ENCODE peak calls at places on chromosomes 16 and 17, in eight cellular contexts. P, G, O, H, S, E, L and B are unnamed samples. For H3K9me3 and H3K27me3, the result is how much of the 10 kb centered on the place peaks cover.

GRCh38 chr17:73118876-73119485 is 26.5 kb upstream of the SLC39A11 start:
- DNase-seq in O (no peak), P (no peak), S (no peak), H (no peak), L (no peak), G (no peak), E (no peak), B (no peak)

GRCh38 chr16:69613283-69614154 is 47.8 kb downstream of the NFAT5 start:
- DNase-seq in H (no peak), P (no peak), G (no peak), E (no peak), S (peak), L (no peak), O (no peak), B (no peak)

GRCh38 chr16:23362460-23363317 is 60.6 kb downstream of the SCNN1B start:
- DNase-seq in E (no peak), P (no peak), L (peak), O (no peak), S (peak), H (peak), G (no peak), B (peak)

GRCh38 chr16:47110939-47111338 is 32.8 kb downstream of the NETO2 start:
- DNase-seq in G (no peak), H (no peak), L (no peak), S (peak), P (no peak), O (no peak), E (no peak), B (no peak)

GRCh38 chr17:82665226-82665625 is 17.0 kb upstream of the WDR45B start:
- DNase-seq in L (no peak), G (no peak), P (no peak), S (no peak), E (no peak), H (no peak), O (no peak), B (no peak)

GRCh38 chr16:50449800-50450199 is 81.0 kb upstream of the BRD7 start:
- DNase-seq in G (no peak), H (no peak), P (no peak), S (no peak), O (no peak), L (no peak), E (no peak), B (no peak)

GRCh38 chr16:21645261-21645721 is 7.1 kb downstream of the IGSF6 start:
- DNase-seq in E (peak), O (no peak), P (peak), L (no peak), S (no peak), G (no peak), H (no peak), B (no peak)

GRCh38 chr17:55587608-55588139 is 76.4 kb upstream of the SMIM36 start:
- DNase-seq in L (no peak), O (peak), H (no peak), P (no peak), G (no peak), E (no peak), S (no peak), B (peak)

GRCh38 chr17:33024688-33025486 is 33.2 kb downstream of the SPACA3 start:
- DNase-seq in L (no peak), H (no peak), G (no peak), O (no peak), P (no peak), E (no peak), S (no peak), B (no peak)

GRCh38 chr17:65027305-65027704 is 29.2 kb downstream of the GNA13 start:
- DNase-seq in G (no peak), S (peak), L (no peak), O (no peak), E (peak), H (no peak), P (peak), B (no peak)

GRCh38 chr17:39527220-39527813 is 66.0 kb downstream of the CDK12 start:
- DNase-seq in E (peak), P (peak), H (no peak), G (no peak), S (peak), L (no peak), O (no peak), B (no peak)

GRCh38 chr16:17460890-17461289 is 9.9 kb downstream of the XYLT1 start:
- DNase-seq in P (no peak), E (no peak), O (no peak), S (no peak), L (no peak), H (no peak), G (no peak), B (no peak)

GRCh38 chr16:73399486-73399885 is 351.6 kb upstream of the ZFHX3 start:
- DNase-seq in P (no peak), O (no peak), G (no peak), L (no peak), S (no peak), H (no peak), E (no peak), B (no peak)

GRCh38 chr17:8975091-8975707 is 9.7 kb upstream of the PIK3R5 start:
- DNase-seq in G (no peak), S (no peak), O (no peak), P (no peak), L (no peak), E (no peak), H (no peak), B (no peak)

GRCh38 chr17:64130559-64131001 is 636 bp upstream of the ERN1 start:
- DNase-seq in L (no peak), P (peak), H (no peak), S (peak), E (no peak), O (no peak), G (peak), B (no peak)

GRCh38 chr17:20294120-20294519 is 173.2 kb downstream of the LGALS9B start:
- DNase-seq in L (no peak), G (no peak), H (no peak), E (no peak), O (no peak), S (no peak), P (no peak), B (no peak)

GRCh38 chr16:20310421-20311395 is 16.6 kb downstream of the GP2 start:
- DNase-seq in P (no peak), E (no peak), H (no peak), S (no peak), O (no peak), L (no peak), G (no peak), B (no peak)

GRCh38 chr16:10993649-10994048 is 49.3 kb downstream of the CLEC16A start:
- DNase-seq in S (no peak), L (no peak), E (no peak), P (no peak), O (no peak), G (no peak), H (no peak), B (no peak)

GRCh38 chr17:13597723-13598347 is 3.9 kb downstream of the HS3ST3A1 start:
- DNase-seq in E (peak), S (peak), O (no peak), H (no peak), P (peak), L (no peak), G (no peak), B (peak)

GRCh38 chr17:43530303-43531081 is 15.6 kb downstream of the ETV4 start:
- DNase-seq in O (peak), P (no peak), H (no peak), S (peak), E (no peak), L (peak), G (no peak), B (peak)

GRCh38 chr16:70588565-70588964 is 57.8 kb upstream of the IL34 start:
- DNase-seq in S (peak), P (no peak), H (no peak), O (no peak), E (no peak), L (no peak), G (no peak), B (no peak)

GRCh38 chr16:10740000-10740844 is 3.4 kb upstream of the NUBP1 start:
- DNase-seq in L (peak), P (no peak), S (no peak), E (no peak), O (no peak), G (no peak), H (no peak), B (no peak)

GRCh38 chr17:34081269-34081668 is 173.8 kb upstream of the CCL2 start:
- DNase-seq in S (no peak), E (no peak), O (no peak), L (no peak), G (no peak), P (no peak), H (no peak), B (no peak)

GRCh38 chr17:60747069-60747808 is 69.6 kb downstream of the BCAS3 start:
- DNase-seq in G (no peak), E (no peak), S (no peak), L (no peak), O (no peak), P (no peak), H (no peak), B (no peak)

GRCh38 chr16:22734313-22734869 is 79.6 kb upstream of the HS3ST2 start:
- DNase-seq in G (no peak), O (no peak), E (no peak), L (peak), P (no peak), S (no peak), H (no peak), B (no peak)

GRCh38 chr17:64406321-64407200 is 15.9 kb upstream of the PECAM1 start:
- DNase-seq in S (no peak), L (no peak), G (no peak), P (no peak), E (no peak), H (no peak), O (no peak), B (no peak)

GRCh38 chr16:20799599-20799998 is 6.7 kb downstream of the ERI2 start:
- DNase-seq in S (no peak), E (peak), G (no peak), P (peak), L (no peak), O (no peak), H (no peak), B (no peak)

GRCh38 chr16:67862623-67863583 is 9.9 kb upstream of the EDC4 start:
- DNase-seq in G (peak), L (peak), E (no peak), P (no peak), H (no peak), O (peak), S (no peak), B (peak)

GRCh38 chr16:79874391-79874790 is 273.9 kb upstream of the MAF start:
- DNase-seq in H (no peak), E (no peak), L (no peak), S (peak), G (no peak), P (no peak), O (peak), B (no peak)

GRCh38 chr17:29107084-29107483 is 64.1 kb downstream of the PIPOX start:
- DNase-seq in P (no peak), G (no peak), H (no peak), O (no peak), S (no peak), L (no peak), E (no peak), B (no peak)

GRCh38 chr16:84044108-84044488 is 1.5 kb upstream of the SLC38A8 start:
- DNase-seq in S (no peak), E (no peak), P (no peak), O (no peak), G (no peak), H (no peak), L (no peak), B (no peak)

GRCh38 chr17:61474235-61474927 is 22.2 kb downstream of the TBX4 start:
- DNase-seq in P (no peak), O (no peak), H (no peak), G (no peak), L (no peak), S (peak), E (no peak), B (no peak)

GRCh38 chr16:10314811-10315210 is 71.0 kb upstream of the ATF7IP2 start:
- DNase-seq in G (no peak), H (no peak), O (no peak), L (no peak), P (peak), E (peak), S (peak), B (no peak)

GRCh38 chr17:50021681-50022370 is 26.8 kb upstream of the DLX3 start:
- DNase-seq in S (no peak), P (no peak), O (no peak), G (no peak), E (no peak), L (no peak), H (no peak), B (no peak)

GRCh38 chr16:69706256-69706974 is 19.9 kb downstream of the NQO1 start:
- DNase-seq in L (no peak), O (no peak), E (no peak), S (peak), H (no peak), P (no peak), G (no peak), B (no peak)

GRCh38 chr16:2296662-2297505 is 29.0 kb upstream of the RNPS1 start:
- DNase-seq in S (no peak), H (no peak), E (peak), P (no peak), G (no peak), O (no peak), L (peak), B (no peak)

GRCh38 chr16:35725949-35726348 is 2266.5 kb downstream of the TP53TG3F start:
- DNase-seq in L (no peak), H (no peak), G (no peak), O (no peak), E (no peak), S (no peak), P (no peak), B (peak)

GRCh38 chr17:12024332-12024731 is 3.7 kb downstream of the MAP2K4 start:
- DNase-seq in O (no peak), H (no peak), G (no peak), L (no peak), P (no peak), S (peak), E (no peak), B (no peak)

GRCh38 chr16:56107944-56108583 is 83.2 kb upstream of the GNAO1 start:
- DNase-seq in E (no peak), O (no peak), H (no peak), L (no peak), G (no peak), S (no peak), P (no peak), B (peak)

GRCh38 chr17:72119280-72119962 is 1.4 kb upstream of the SOX9 start:
- DNase-seq in G (no peak), H (no peak), P (no peak), O (no peak), E (no peak), L (no peak), S (peak), B (no peak)

GRCh38 chr17:72118588-72119279 is 2.1 kb upstream of the SOX9 start:
- DNase-seq in G (no peak), H (peak), E (peak), S (peak), P (no peak), O (peak), L (peak), B (peak)

GRCh38 chr17:72116692-72117469 is 3.9 kb upstream of the SOX9 start:
- DNase-seq in H (no peak), E (no peak), O (no peak), S (peak), G (no peak), L (no peak), P (no peak), B (no peak)

GRCh38 chr17:72117470-72117747 is 3.4 kb upstream of the SOX9 start:
- DNase-seq in H (no peak), P (no peak), L (no peak), O (no peak), S (no peak), E (no peak), G (no peak), B (no peak)

GRCh38 chr17:72117748-72118587 is 2.9 kb upstream of the SOX9 start:
- DNase-seq in E (no peak), S (peak), L (no peak), P (no peak), H (no peak), O (no peak), G (no peak), B (peak)
- H3K9me3 ChIP-seq in E (under half), S (under half), L (under half), P (under half), H (under half), O (under half), G (under half), B (under half)

GRCh38 chr17:47942568-47942967 is 1.2 kb downstream of the PNPO start:
- DNase-seq in S (no peak), H (no peak), E (no peak), P (no peak), L (no peak), G (no peak), O (no peak), B (no peak)
- H3K4me3 ChIP-seq in S (peak), H (no peak), E (peak), P (no peak), L (no peak), G (peak), O (peak), B (peak)

GRCh38 chr16:86572041-86572521 is 5.5 kb downstream of the FOXC2 start:
- DNase-seq in H (no peak), G (no peak), P (no peak), S (no peak), O (no peak), E (no peak), L (no peak), B (no peak)
- H3K27me3 ChIP-seq in H (under half), G (under half), P (under half), S (under half), O (half or more), E (under half), L (half or more), B (half or more)

DNA sequence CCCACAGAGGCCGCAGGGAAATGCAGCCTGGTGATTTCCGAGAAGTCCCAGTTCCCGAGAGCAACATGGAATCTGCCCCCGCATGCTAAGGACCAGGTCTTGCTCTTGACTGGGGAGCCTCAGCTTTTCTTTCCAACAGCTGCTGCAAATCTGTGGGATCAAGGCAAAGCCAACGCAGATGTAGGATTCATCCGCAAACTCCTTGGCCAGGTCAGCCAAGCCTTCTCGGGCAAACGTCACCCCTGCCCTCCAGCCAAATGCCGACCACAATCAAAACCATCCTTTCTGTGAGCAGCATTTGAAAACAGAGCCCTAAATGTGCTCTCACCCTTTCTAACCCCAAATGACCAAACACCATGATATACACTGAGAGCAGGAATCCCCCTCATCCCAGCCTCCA is 54.0 kb downstream of the MRM3 start:
- DNase-seq in E (no peak), H (no peak), L (no peak), S (no peak), P (no peak), G (no peak), O (no peak), B (no peak)
- H3K9me3 ChIP-seq in E (under half), H (under half), L (under half), S (under half), P (under half), G (under half), O (under half), B (under half)

DNA sequence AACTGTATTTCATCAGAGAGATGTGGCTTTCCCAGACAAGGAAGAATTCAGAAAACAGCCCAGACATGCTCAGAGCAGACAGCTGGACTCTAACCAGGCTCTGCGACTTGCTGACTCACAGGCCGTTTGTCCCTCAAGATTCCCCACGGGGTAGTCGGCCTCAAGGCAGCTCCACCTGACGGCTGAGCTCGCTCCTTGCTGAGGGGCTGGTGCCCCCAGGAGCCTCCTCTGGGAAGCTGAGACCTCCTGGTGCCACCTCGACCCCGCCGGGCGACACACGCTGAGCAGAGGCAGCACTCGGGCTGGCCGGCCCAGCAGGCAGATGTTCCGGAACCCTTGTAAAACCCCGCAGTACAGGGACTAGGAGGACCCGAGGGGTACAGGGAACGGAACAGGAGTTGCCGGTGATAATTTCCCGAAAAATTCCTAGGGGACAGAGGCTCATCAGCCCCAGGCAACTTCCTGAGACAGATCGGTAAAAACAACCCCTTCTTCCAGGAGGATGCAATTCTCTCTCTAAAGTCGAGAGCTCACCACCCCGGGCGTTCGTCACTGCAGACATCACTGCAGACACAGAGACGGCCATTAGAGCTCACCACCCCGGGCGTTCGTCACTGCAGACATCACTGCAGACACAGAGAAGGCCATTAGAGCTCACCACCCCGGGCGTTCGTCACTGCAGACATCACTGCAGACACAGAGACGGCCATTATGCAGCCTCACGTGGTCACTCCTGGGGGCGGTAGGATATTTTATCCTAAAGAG is 19.9 kb downstream of the RPH3AL start:
- DNase-seq in P (no peak), L (no peak), G (no peak), H (no peak), S (peak), O (no peak), E (no peak), B (peak)
- H3K4me3 ChIP-seq in P (no peak), L (no peak), G (no peak), H (peak), S (no peak), O (peak), E (no peak), B (peak)

DNA sequence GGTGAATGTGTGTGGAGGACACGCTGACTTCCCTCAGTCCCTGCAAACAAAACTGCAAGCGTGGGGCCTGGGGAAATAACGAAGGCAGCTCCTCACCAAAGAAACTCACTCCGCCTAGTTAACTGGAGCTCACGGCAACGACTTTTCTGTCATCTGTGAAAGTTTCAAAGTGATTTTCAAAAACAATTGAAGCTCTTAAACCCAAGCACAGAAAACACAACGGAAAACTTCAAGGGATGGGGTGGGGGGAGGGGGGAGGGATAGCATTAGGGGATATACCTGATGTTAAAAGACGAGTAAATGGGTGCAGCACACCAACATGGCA is 3.2 kb upstream of the GNG13 start:
- DNase-seq in S (no peak), P (no peak), L (no peak), H (no peak), O (no peak), E (no peak), G (no peak), B (no peak)
- H3K27me3 ChIP-seq in S (under half), P (under half), L (half or more), H (under half), O (under half), E (under half), G (under half), B (under half)